ENCODE peak calls at places on chromosomes 3 and 15, in seven cellular contexts. I, U, A, R, Z, X and G are unnamed samples.

GRCh38 chr3:128492353-128493220 is at the start of gene GATA2:
- DNase-seq in I (no peak), U (no peak), A (peak), R (peak), Z (peak), X (peak), G (peak)

GRCh38 chr3:142117052-142117451 is 32.3 kb downstream of the TFDP2 start:
- DNase-seq in I (no peak), U (no peak), A (no peak), R (no peak), Z (no peak), X (no peak), G (no peak)

GRCh38 chr3:64187065-64187959 is 38.0 kb downstream of the PRICKLE2 start:
- DNase-seq in I (peak), U (no peak), A (no peak), R (peak), Z (peak), X (peak), G (no peak)

GRCh38 chr3:58487140-58487886 is 4.6 kb upstream of the KCTD6 start:
- DNase-seq in I (no peak), U (no peak), A (peak), R (no peak), Z (no peak), X (peak), G (no peak)

GRCh38 chr15:70036585-70037343 is 61.0 kb downstream of the TLE3 start:
- DNase-seq in I (peak), U (peak), A (peak), R (peak), Z (peak), X (no peak), G (no peak)

GRCh38 chr3:48663489-48664312 is 1.0 kb upstream of the CELSR3 start:
- DNase-seq in I (peak), U (peak), A (no peak), R (peak), Z (peak), X (peak), G (peak)

GRCh38 chr15:64247906-64248541 is 85.2 kb upstream of the PPIB start:
- DNase-seq in I (no peak), U (peak), A (peak), R (peak), Z (no peak), X (peak), G (peak)

GRCh38 chr3:46867550-46867898 is 4.3 kb upstream of the MYL3 start:
- DNase-seq in I (peak), U (no peak), A (no peak), R (peak), Z (peak), X (no peak), G (no peak)

GRCh38 chr3:125051715-125052581 is 3.8 kb downstream of the HEG1 start:
- DNase-seq in I (no peak), U (no peak), A (peak), R (peak), Z (peak), X (peak), G (peak)